ENCODE peak calls at places on chromosome 20, in nine cellular contexts. T is fibroblast of lung, L is HepG2, G is neuronal stem cell, O is H1, K is GM23248, F is IMR-90, C is DND-41, J is HCT116. Q is an unnamed sample. For H3K9me3, the result is how much of the 10 kb centered on the place peaks cover.

GRCh38 chr20:49039854-49040253 is 6.3 kb upstream of the CSE1L start:
- DNase-seq in T (no peak), L (no peak), G (no peak), O (no peak), K (no peak), F (no peak), C (no peak), J (no peak), Q (no peak)

GRCh38 chr20:6058684-6059295 is 4.9 kb upstream of the LRRN4 start:
- DNase-seq in T (peak), L (no peak), G (no peak), O (no peak), K (no peak), F (no peak), C (no peak), J (no peak), Q (no peak)

GRCh38 chr20:21096321-21097043 is 9.7 kb downstream of the LINC00237 start:
- DNase-seq in T (no peak), L (peak), G (no peak), O (no peak), K (peak), F (peak), C (no peak), J (peak), Q (peak)

GRCh38 chr20:47748851-47749250 is 36.4 kb downstream of the SULF2 start:
- DNase-seq in T (peak), L (no peak), G (no peak), O (no peak), K (no peak), F (no peak), C (peak), J (no peak), Q (no peak)

GRCh38 chr20:45963059-45964011 is 8.7 kb downstream of the ZNF335 start:
- DNase-seq in T (peak), L (peak), G (no peak), O (no peak), K (peak), F (peak), C (no peak), J (no peak), Q (peak)

GRCh38 chr20:16548073-16548672 is 25.1 kb downstream of the KIF16B start:
- DNase-seq in T (no peak), L (no peak), G (no peak), O (no peak), K (peak), F (no peak), C (no peak), J (no peak), Q (no peak)

GRCh38 chr20:32483351-32484220 is 101.5 kb downstream of the NOL4L start:
- DNase-seq in T (peak), L (peak), G (peak), O (peak), K (peak), F (peak), C (peak), J (peak), Q (peak)

GRCh38 chr20:47276856-47277541 is 79.5 kb downstream of the ZMYND8 start:
- DNase-seq in T (peak), L (no peak), G (no peak), O (no peak), K (peak), F (peak), C (no peak), J (no peak), Q (no peak)

GRCh38 chr20:24991897-24992419 is 593 bp downstream of the APMAP start:
- DNase-seq in T (peak), L (no peak), G (no peak), O (no peak), K (peak), F (no peak), C (peak), J (no peak), Q (peak)

GRCh38 chr20:4858000-4858399 is 136.3 kb downstream of the PRND start:
- DNase-seq in T (no peak), L (no peak), G (no peak), O (peak), K (no peak), F (no peak), C (peak), J (no peak), Q (no peak)

GRCh38 chr20:47780990-47781389 is 4.3 kb downstream of the SULF2 start:
- DNase-seq in T (no peak), L (no peak), G (no peak), O (no peak), K (no peak), F (no peak), C (no peak), J (no peak), Q (no peak)

GRCh38 chr20:32823078-32823477 is 3.3 kb downstream of the MAPRE1 start:
- DNase-seq in T (peak), L (peak), G (no peak), O (no peak), K (peak), F (peak), C (no peak), J (no peak), Q (no peak)

GRCh38 chr20:4038676-4039075 is 23.3 kb upstream of the RNF24 start:
- DNase-seq in T (no peak), L (no peak), G (no peak), O (peak), K (no peak), F (no peak), C (no peak), J (no peak), Q (no peak)

GRCh38 chr20:9186396-9186795 is 117.5 kb downstream of the PLCB4 start:
- DNase-seq in T (no peak), L (no peak), G (no peak), O (no peak), K (no peak), F (no peak), C (no peak), J (no peak), Q (no peak)

GRCh38 chr20:14434379-14435136 is 97.1 kb upstream of the FLRT3 start:
- DNase-seq in T (no peak), L (no peak), G (no peak), O (no peak), K (peak), F (peak), C (no peak), J (no peak), Q (no peak)

GRCh38 chr20:36645998-36646397 is at the start of gene SLA2:
- DNase-seq in T (no peak), L (no peak), G (no peak), O (no peak), K (no peak), F (no peak), C (peak), J (no peak), Q (peak)

GRCh38 chr20:46701556-46701955 is 7.9 kb upstream of the SLC2A10 start:
- DNase-seq in T (no peak), L (no peak), G (no peak), O (no peak), K (peak), F (no peak), C (no peak), J (no peak), Q (no peak)

GRCh38 chr20:22866757-22867425 is 168.2 kb upstream of the SSTR4 start:
- DNase-seq in T (no peak), L (no peak), G (no peak), O (no peak), K (peak), F (no peak), C (no peak), J (no peak), Q (no peak)

GRCh38 chr20:53739799-53740785 is 146.5 kb upstream of the ZNF217 start:
- DNase-seq in T (peak), L (no peak), G (no peak), O (no peak), K (peak), F (peak), C (no peak), J (no peak), Q (no peak)

GRCh38 chr20:12255571-12255970 is 337.9 kb downstream of the BTBD3 start:
- DNase-seq in T (no peak), L (no peak), G (no peak), O (no peak), K (no peak), F (no peak), C (no peak), J (no peak), Q (no peak)

GRCh38 chr20:37406010-37406998 is 60.4 kb downstream of the SRC start:
- DNase-seq in T (peak), L (no peak), G (no peak), O (no peak), K (peak), F (peak), C (peak), J (no peak), Q (peak)

GRCh38 chr20:10715035-10715434 is 41.2 kb upstream of the JAG1 start:
- DNase-seq in T (peak), L (peak), G (no peak), O (no peak), K (peak), F (peak), C (no peak), J (no peak), Q (no peak)

GRCh38 chr20:36548704-36549627 is 7.6 kb downstream of the MYL9 start:
- DNase-seq in T (no peak), L (no peak), G (no peak), O (no peak), K (no peak), F (no peak), C (no peak), J (no peak), Q (no peak)

GRCh38 chr20:44247676-44248419 is 740 bp downstream of the GDAP1L1 start:
- DNase-seq in T (peak), L (peak), G (peak), O (peak), K (peak), F (peak), C (peak), J (no peak), Q (peak)

GRCh38 chr20:1467355-1468116 is 887 bp upstream of the NSFL1C start:
- DNase-seq in T (no peak), L (peak), G (no peak), O (peak), K (no peak), F (no peak), C (no peak), J (no peak), Q (no peak)

DNA sequence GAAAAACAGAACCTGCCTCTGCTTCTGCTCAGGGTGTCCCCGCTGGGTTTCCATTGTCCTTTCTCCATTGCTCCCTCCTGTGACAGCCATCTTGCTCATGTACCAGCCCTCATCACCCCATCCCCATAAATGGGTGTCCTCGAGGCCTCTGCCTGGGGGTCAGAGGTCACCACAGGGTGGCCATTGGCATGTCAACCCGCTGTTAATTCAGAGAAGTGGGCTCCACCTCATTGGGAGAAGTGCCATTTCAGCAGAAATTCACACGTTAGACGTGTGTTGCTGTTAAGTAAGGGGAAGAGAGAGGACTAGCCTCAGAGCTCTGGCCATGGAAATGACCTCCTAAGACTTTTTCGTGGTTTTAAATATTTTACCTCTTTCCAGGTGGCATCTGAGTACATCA is 71.9 kb downstream of the PTPN1 start:
- DNase-seq in T (no peak), L (no peak), G (no peak), O (no peak), K (no peak), F (no peak), C (no peak), J (no peak), Q (no peak)
- H2AFZ ChIP-seq in T (no peak), L (no peak), G (no peak), O (no peak), K (no peak), F (no peak), C (no peak), J (no peak), Q (no peak)

DNA sequence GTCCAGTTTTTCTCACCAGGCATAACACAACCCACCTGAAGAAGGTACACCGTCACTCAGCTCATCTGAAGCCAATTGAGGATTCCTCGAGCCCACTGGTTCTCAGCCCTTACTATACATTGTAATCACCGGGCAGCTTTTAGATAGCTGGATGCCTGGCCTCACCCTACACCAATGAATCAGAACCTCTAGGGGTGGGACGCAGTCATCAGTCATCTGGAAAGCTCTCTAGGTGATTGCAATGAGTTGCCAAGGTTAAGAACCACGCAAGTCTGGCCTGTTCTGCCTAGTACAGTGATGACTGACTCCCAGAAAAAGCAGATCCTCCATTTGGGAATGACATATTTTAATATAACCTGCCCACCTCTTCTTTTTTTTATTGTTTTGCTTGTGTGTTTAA is 41.1 kb downstream of the MC3R start:
- DNase-seq in T (no peak), L (no peak), G (no peak), O (no peak), K (no peak), F (no peak), C (no peak), J (no peak), Q (no peak)
- H3K9me3 ChIP-seq in T (under half), L (under half), G (under half), O (half or more), K (under half), F (under half), C (under half), J (under half), Q (under half)

DNA sequence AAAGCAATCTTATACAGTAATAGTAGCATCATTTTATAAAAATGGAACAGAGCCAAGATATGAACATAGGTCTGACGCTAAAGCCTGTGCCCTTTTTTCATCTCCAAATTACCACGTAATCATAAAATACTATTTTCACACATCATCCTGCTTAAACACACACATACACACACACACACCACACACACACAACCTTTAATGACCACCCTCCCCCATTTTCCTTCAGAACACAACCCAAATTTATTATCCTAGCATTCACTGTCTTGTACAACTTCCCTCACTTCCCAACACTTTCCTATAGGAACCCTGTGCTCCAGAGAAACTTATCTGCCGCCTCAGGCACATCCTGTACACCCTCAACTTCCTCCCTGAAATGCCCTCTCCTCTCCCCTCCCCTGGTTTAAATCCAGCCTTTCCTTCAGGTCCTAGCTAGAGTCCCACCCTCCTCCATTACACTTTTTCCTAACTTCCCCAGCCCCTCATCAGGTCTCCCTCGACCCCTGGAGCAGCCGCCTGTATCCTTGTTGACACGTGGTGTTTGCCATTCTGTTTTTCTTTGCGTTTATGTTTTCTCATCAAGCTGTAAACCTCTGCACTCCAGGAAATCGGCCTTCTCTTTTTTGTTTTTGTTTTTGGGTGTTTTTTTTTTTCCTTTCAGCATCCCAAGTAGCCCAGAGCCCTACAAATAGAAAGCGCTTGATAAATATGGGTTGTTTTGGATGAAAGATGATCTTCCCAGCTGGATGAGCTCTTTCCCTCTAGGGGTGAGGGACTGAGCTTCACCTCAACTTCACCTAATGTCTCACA is 968 bp upstream of the MMP24 start:
- DNase-seq in T (no peak), L (no peak), G (no peak), O (no peak), K (no peak), F (no peak), C (no peak), J (no peak), Q (no peak)
- H3K9ac ChIP-seq in T (no peak), L (no peak), G (no peak), O (peak), K (no peak), F (no peak), C (no peak), J (no peak), Q (no peak)

GRCh38 chr20:63741676-63742380 is 2.3 kb downstream of the SLC2A4RG start:
- DNase-seq in T (no peak), L (no peak), G (no peak), O (peak), K (no peak), F (no peak), C (no peak), J (no peak), Q (no peak)

GRCh38 chr20:63740070-63740500 is 509 bp downstream of the SLC2A4RG start:
- DNase-seq in T (peak), L (no peak), G (peak), O (peak), K (peak), F (peak), C (peak), J (no peak), Q (peak)

GRCh38 chr20:63740501-63741353 is 1.2 kb downstream of the SLC2A4RG start:
- DNase-seq in T (peak), L (peak), G (peak), O (peak), K (peak), F (peak), C (peak), J (peak), Q (peak)

GRCh38 chr20:63742381-63743024 is 2.9 kb downstream of the SLC2A4RG start:
- DNase-seq in T (no peak), L (no peak), G (no peak), O (peak), K (no peak), F (no peak), C (no peak), J (no peak), Q (no peak)

DNA sequence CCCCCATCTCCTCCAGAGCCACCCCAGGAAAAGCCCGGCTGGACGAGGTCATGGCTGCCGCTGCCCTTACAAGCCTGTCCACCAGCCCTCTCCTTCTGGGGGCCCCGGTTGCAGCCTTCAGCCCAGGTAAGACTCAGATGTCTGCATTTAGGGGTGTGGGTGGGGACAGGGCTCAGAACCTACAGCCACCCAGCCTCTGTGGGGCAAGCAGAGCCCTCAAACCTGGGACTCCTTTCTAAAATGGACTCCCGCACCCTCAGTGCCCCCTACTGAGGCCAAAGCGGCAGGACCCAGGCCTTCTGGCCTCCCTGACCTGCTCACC is 1.7 kb downstream of the SLC2A4RG start:
- DNase-seq in T (no peak), L (no peak), G (no peak), O (no peak), K (no peak), F (no peak), C (no peak), J (no peak), Q (no peak)
- H2AFZ ChIP-seq in T (no peak), L (no peak), G (no peak), O (no peak), K (peak), F (peak), C (no peak), J (no peak), Q (no peak)

GRCh38 chr20:62101078-62101477 is 21.2 kb upstream of the LSM14B start:
- DNase-seq in T (no peak), L (no peak), G (no peak), O (no peak), K (no peak), F (no peak), C (no peak), J (no peak), Q (no peak)

GRCh38 chr20:62105592-62105991 is 16.7 kb upstream of the LSM14B start:
- DNase-seq in T (no peak), L (no peak), G (no peak), O (no peak), K (no peak), F (no peak), C (no peak), J (no peak), Q (no peak)

GRCh38 chr20:62104234-62104789 is 18.0 kb upstream of the LSM14B start:
- DNase-seq in T (no peak), L (no peak), G (no peak), O (no peak), K (no peak), F (no peak), C (no peak), J (no peak), Q (no peak)

GRCh38 chr20:62103508-62104233 is 18.6 kb upstream of the LSM14B start:
- DNase-seq in T (no peak), L (no peak), G (no peak), O (no peak), K (no peak), F (no peak), C (no peak), J (no peak), Q (no peak)

DNA sequence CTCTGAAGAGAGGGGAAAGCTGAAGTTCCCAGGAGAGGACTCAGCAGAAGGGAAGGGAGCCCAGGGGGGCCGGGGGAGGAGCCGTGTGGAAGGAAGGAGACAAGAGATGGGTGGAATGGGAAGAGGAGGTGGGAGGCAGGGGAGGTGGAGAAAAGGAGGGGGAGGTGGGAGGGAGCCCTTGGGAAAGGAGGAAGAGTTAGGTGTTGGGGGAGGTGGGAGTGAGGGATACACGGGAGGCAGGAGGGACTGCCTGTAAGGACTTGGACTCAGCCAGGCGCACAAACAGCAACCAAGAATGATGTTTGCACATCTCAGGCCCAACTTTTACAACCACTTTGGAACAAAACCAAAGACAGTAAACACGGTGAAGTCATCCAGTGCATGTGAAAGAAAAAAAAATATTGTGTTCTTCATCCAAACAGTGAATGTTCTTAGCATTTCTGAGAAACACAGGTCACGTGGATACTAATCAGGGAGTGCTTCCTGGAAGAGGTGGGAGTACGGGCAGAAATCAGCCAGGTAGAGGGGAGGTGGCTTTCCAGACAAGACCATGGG is 17.4 kb upstream of the LSM14B start:
- DNase-seq in T (no peak), L (no peak), G (no peak), O (no peak), K (peak), F (peak), C (no peak), J (no peak), Q (no peak)
- H3K9me3 ChIP-seq in T (under half), L (under half), G (under half), O (under half), K (under half), F (under half), C (under half), J (under half), Q (under half)

GRCh38 chr20:61733216-61733615 is 332.5 kb downstream of the TAF4 start:
- DNase-seq in T (no peak), L (no peak), G (no peak), O (no peak), K (no peak), F (no peak), C (no peak), J (no peak), Q (no peak)
- H3K9ac ChIP-seq in T (no peak), L (no peak), G (no peak), O (no peak), K (no peak), F (no peak), C (no peak), J (no peak), Q (no peak)